ENCODE peak calls at places on chromosomes 12 and 14, in eight cellular contexts. R, S, I, L, H, G, Q and Z are unnamed samples.

GRCh38 chr14:63614964-63615363 is 26.7 kb downstream of the WDR89 start:
- DNase-seq in R (peak; percentile 52), S (no peak), I (no peak), L (no peak), H (peak; percentile 67), G (no peak), Q (no peak), Z (no peak)

GRCh38 chr12:123384318-123384993 is 524 bp downstream of the KMT5A start:
- DNase-seq in R (no peak), S (no peak), I (no peak), L (peak; percentile 65), H (no peak), G (peak; percentile 62), Q (no peak), Z (no peak)

GRCh38 chr12:76183459-76184186 is 99.1 kb upstream of the NAP1L1 start:
- DNase-seq in R (peak; percentile 99), S (peak; percentile 18), I (no peak), L (no peak), H (peak; percentile 97), G (no peak), Q (no peak), Z (no peak)

GRCh38 chr12:66087365-66087943 is 43.1 kb downstream of the LLPH start:
- DNase-seq in R (peak; percentile 86), S (peak; percentile 86), I (peak; percentile 60), L (peak; percentile 80), H (peak; percentile 83), G (no peak), Q (peak; percentile 49), Z (peak; percentile 27)

GRCh38 chr12:127277882-127278281 is 989.1 kb upstream of the TMEM132C start:
- DNase-seq in R (no peak), S (no peak), I (no peak), L (no peak), H (no peak), G (no peak), Q (no peak), Z (no peak)

GRCh38 chr12:85188609-85189008 is 91.4 kb upstream of the ALX1 start:
- DNase-seq in R (no peak), S (no peak), I (no peak), L (no peak), H (no peak), G (no peak), Q (no peak), Z (no peak)

GRCh38 chr12:52370906-52371608 is 3.8 kb upstream of the KRT85 start:
- DNase-seq in R (peak; percentile 72), S (peak; percentile 47), I (no peak), L (no peak), H (peak; percentile 87), G (no peak), Q (peak; percentile 44), Z (no peak)

GRCh38 chr12:52650520-52651081 is 1.4 kb downstream of the KRT2 start:
- DNase-seq in R (no peak), S (peak; percentile 38), I (no peak), L (no peak), H (no peak), G (no peak), Q (no peak), Z (no peak)

GRCh38 chr12:62248873-62249272 is 11.3 kb upstream of the USP15 start:
- DNase-seq in R (no peak), S (no peak), I (no peak), L (no peak), H (peak; percentile 93), G (no peak), Q (no peak), Z (no peak)

GRCh38 chr12:116266220-116266619 is 11.3 kb downstream of the MED13L start:
- DNase-seq in R (peak; percentile 22), S (no peak), I (no peak), L (no peak), H (no peak), G (no peak), Q (no peak), Z (no peak)

GRCh38 chr12:92065018-92065499 is 80.6 kb downstream of the BTG1 start:
- DNase-seq in R (peak; percentile 74), S (peak; percentile 56), I (peak; percentile 52), L (no peak), H (no peak), G (no peak), Q (no peak), Z (peak; percentile 56)

GRCh38 chr14:92341791-92342190 is 18.8 kb downstream of the SLC24A4 start:
- DNase-seq in R (no peak), S (no peak), I (no peak), L (no peak), H (no peak), G (no peak), Q (no peak), Z (no peak)

GRCh38 chr14:37588667-37588955 is 6.4 kb downstream of the FOXA1 start:
- DNase-seq in R (no peak), S (peak; percentile 66), I (no peak), L (no peak), H (no peak), G (no peak), Q (no peak), Z (no peak)

GRCh38 chr14:94143711-94144110 is 14.3 kb upstream of the IFI27L2 start:
- DNase-seq in R (no peak), S (no peak), I (no peak), L (no peak), H (no peak), G (no peak), Q (no peak), Z (no peak)

GRCh38 chr12:15602051-15602672 is 187.0 kb downstream of the EPS8 start:
- DNase-seq in R (no peak), S (no peak), I (no peak), L (no peak), H (no peak), G (no peak), Q (no peak), Z (no peak)

GRCh38 chr12:117111386-117112267 is 12.4 kb upstream of the TESC start:
- DNase-seq in R (no peak), S (no peak), I (no peak), L (peak; percentile 67), H (no peak), G (no peak), Q (no peak), Z (no peak)

GRCh38 chr14:53365516-53366130 is 212.5 kb upstream of the DDHD1 start:
- DNase-seq in R (peak; percentile 88), S (no peak), I (no peak), L (no peak), H (peak; percentile 40), G (no peak), Q (no peak), Z (no peak)

GRCh38 chr14:87013583-87013982 is 979.4 kb downstream of the GALC start:
- DNase-seq in R (peak; percentile 79), S (no peak), I (no peak), L (no peak), H (peak; percentile 15), G (no peak), Q (no peak), Z (no peak)

GRCh38 chr14:51147183-51147582 is 52.3 kb upstream of the TRIM9 start:
- DNase-seq in R (peak; percentile 83), S (no peak), I (no peak), L (no peak), H (peak; percentile 62), G (no peak), Q (no peak), Z (no peak)

GRCh38 chr14:51139221-51139681 is 44.3 kb upstream of the TRIM9 start:
- DNase-seq in R (peak; percentile 13), S (peak; percentile 63), I (no peak), L (no peak), H (peak; percentile 53), G (no peak), Q (no peak), Z (no peak)

GRCh38 chr14:51145246-51145645 is 50.3 kb upstream of the TRIM9 start:
- DNase-seq in R (peak; percentile 23), S (no peak), I (no peak), L (no peak), H (peak; percentile 30), G (no peak), Q (no peak), Z (no peak)
- H3K4me1 ChIP-seq in R (no peaks in the 10 kb centered on the region), S (no peaks in the 10 kb centered on the region), I (no peaks in the 10 kb centered on the region), L (no peaks in the 10 kb centered on the region), H (no peaks in the 10 kb centered on the region), G (no peaks in the 10 kb centered on the region), Q (no peaks in the 10 kb centered on the region), Z (no peaks in the 10 kb centered on the region)

GRCh38 chr12:12645485-12645884 is 33.8 kb downstream of the CREBL2 start:
- DNase-seq in R (peak; percentile 33), S (peak; percentile 46), I (no peak), L (peak; percentile 84), H (peak; percentile 46), G (no peak), Q (no peak), Z (peak; percentile 70)

GRCh38 chr12:12648284-12648683 is 36.6 kb downstream of the CREBL2 start:
- DNase-seq in R (no peak), S (no peak), I (no peak), L (no peak), H (no peak), G (no peak), Q (no peak), Z (no peak)

GRCh38 chr12:12646483-12647072 is 34.9 kb downstream of the CREBL2 start:
- DNase-seq in R (no peak), S (no peak), I (no peak), L (no peak), H (no peak), G (peak; percentile 60), Q (no peak), Z (no peak)

GRCh38 chr12:12651752-12652151 is 40.1 kb downstream of the CREBL2 start:
- DNase-seq in R (no peak), S (no peak), I (no peak), L (no peak), H (no peak), G (no peak), Q (no peak), Z (no peak)

GRCh38 chr12:12648951-12649650 is 37.4 kb downstream of the CREBL2 start:
- DNase-seq in R (no peak), S (no peak), I (no peak), L (no peak), H (no peak), G (no peak), Q (no peak), Z (no peak)
- H3K9me3 ChIP-seq in R (no peaks in the 10 kb centered on the region), S (peaks cover 27% of the 10 kb centered on the region), I (peaks cover 29% of the 10 kb centered on the region), L (peaks cover 16% of the 10 kb centered on the region), H (no peaks in the 10 kb centered on the region), G (no peaks in the 10 kb centered on the region), Q (peaks cover 27% of the 10 kb centered on the region), Z (peaks cover 29% of the 10 kb centered on the region)

GRCh38 chr12:64088431-64089349 is 133.4 kb downstream of the KICS2 start:
- DNase-seq in R (peak; percentile 92), S (peak; percentile 80), I (peak; percentile 75), L (no peak), H (peak; percentile 95), G (no peak), Q (peak; percentile 23), Z (no peak)
- H3K4me3 ChIP-seq in R (peak overlapping the region; percentile 6), S (no peak overlapping the region), I (peak overlapping the region; percentile 15), L (no peak overlapping the region), H (no peak overlapping the region), G (no peak overlapping the region), Q (peak overlapping the region; percentile 26), Z (no peak overlapping the region)

DNA sequence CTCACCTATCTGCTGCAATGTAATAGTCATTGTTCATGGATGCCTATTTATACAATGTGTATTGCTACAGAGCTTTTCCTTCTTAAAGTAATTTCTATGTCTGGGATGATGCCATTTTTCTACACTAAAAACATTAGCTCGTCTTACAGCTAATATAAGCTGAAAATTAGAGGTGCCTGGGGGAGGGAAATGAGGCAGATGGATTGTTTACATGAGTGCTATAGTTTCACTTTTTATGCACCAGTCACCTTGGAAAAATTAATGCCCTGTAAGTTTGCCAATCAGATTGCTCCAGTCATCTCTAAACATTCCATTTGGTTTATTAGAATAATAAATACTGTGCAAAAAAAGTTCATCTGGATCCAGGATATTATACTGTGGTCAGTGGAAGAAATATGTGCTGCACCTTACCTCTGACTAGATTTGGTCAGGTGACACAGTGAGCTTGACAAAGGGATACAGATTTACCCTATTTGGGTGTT is 436.2 kb downstream of the RAD51B start:
- DNase-seq in R (peak; percentile 84), S (no peak), I (no peak), L (no peak), H (no peak), G (no peak), Q (no peak), Z (no peak)
- H3K4me1 ChIP-seq in R (peaks cover 12% of the 10 kb centered on the region), S (no peaks in the 10 kb centered on the region), I (peaks cover 6% of the 10 kb centered on the region), L (peaks cover 10% of the 10 kb centered on the region), H (peaks cover 40% of the 10 kb centered on the region), G (no peaks in the 10 kb centered on the region), Q (peaks cover 12% of the 10 kb centered on the region), Z (peaks cover 57% of the 10 kb centered on the region)